ENCODE peak calls at places on chromosomes 16 and 17, in seven cellular contexts. H, S, I, R, K, X and V are unnamed samples.

GRCh38 chr16:50598256-50598894 is 50.2 kb downstream of the NKD1 start:
- DNase-seq in H (no peak), S (no peak), I (no peak), R (no peak), K (no peak), X (no peak), V (no peak)

GRCh38 chr17:48162946-48163506 is 55.5 kb downstream of the SNX11 start:
- DNase-seq in H (no peak), S (peak), I (peak), R (peak), K (no peak), X (no peak), V (no peak)

GRCh38 chr16:19644877-19645276 is 73.2 kb downstream of the KNOP1 start:
- DNase-seq in H (no peak), S (no peak), I (peak), R (peak), K (no peak), X (no peak), V (no peak)

GRCh38 chr17:66290097-66290722 is 12.2 kb upstream of the PRKCA start:
- DNase-seq in H (no peak), S (no peak), I (no peak), R (no peak), K (no peak), X (no peak), V (no peak)

GRCh38 chr17:1271020-1271423 is 778 bp downstream of the BHLHA9 start:
- DNase-seq in H (no peak), S (no peak), I (no peak), R (no peak), K (no peak), X (no peak), V (no peak)

GRCh38 chr17:19470529-19471261 is 59.7 kb downstream of the RNF112 start:
- DNase-seq in H (no peak), S (no peak), I (peak), R (peak), K (peak), X (peak), V (no peak)

GRCh38 chr17:64385187-64386083 is 5.2 kb downstream of the PECAM1 start:
- DNase-seq in H (peak), S (peak), I (peak), R (no peak), K (peak), X (no peak), V (no peak)

GRCh38 chr17:62648247-62648953 is 20.9 kb downstream of the MRC2 start:
- DNase-seq in H (no peak), S (no peak), I (peak), R (no peak), K (no peak), X (no peak), V (no peak)

GRCh38 chr17:1234455-1234854 is 35.8 kb upstream of the BHLHA9 start:
- DNase-seq in H (no peak), S (no peak), I (no peak), R (no peak), K (no peak), X (no peak), V (no peak)

GRCh38 chr17:67922503-67922902 is 73.8 kb downstream of the C17orf58 start:
- DNase-seq in H (no peak), S (no peak), I (peak), R (no peak), K (no peak), X (no peak), V (no peak)

GRCh38 chr17:49779730-49780220 is 8.7 kb upstream of the KAT7 start:
- DNase-seq in H (peak), S (peak), I (peak), R (peak), K (peak), X (no peak), V (no peak)

GRCh38 chr17:37239690-37240344 is 136.0 kb upstream of the C17orf78 start:
- DNase-seq in H (peak), S (peak), I (peak), R (no peak), K (peak), X (no peak), V (no peak)

GRCh38 chr17:19333132-19333440 is 29.4 kb downstream of the B9D1 start:
- DNase-seq in H (no peak), S (no peak), I (no peak), R (no peak), K (no peak), X (no peak), V (no peak)

GRCh38 chr17:14207791-14208190 is 28.9 kb downstream of the CDRT15 start:
- DNase-seq in H (no peak), S (no peak), I (no peak), R (no peak), K (no peak), X (no peak), V (no peak)

GRCh38 chr16:70158261-70158939 is 15.2 kb upstream of the CLEC18C start:
- DNase-seq in H (no peak), S (no peak), I (no peak), R (no peak), K (no peak), X (peak), V (no peak)

GRCh38 chr17:81406117-81406953 is 11.1 kb downstream of the BAHCC1 start:
- DNase-seq in H (no peak), S (no peak), I (no peak), R (peak), K (no peak), X (no peak), V (no peak)

GRCh38 chr17:64441772-64442549 is 7.0 kb upstream of the MILR1 start:
- DNase-seq in H (peak), S (no peak), I (peak), R (no peak), K (no peak), X (no peak), V (no peak)

GRCh38 chr17:6153416-6153815 is 83.2 kb downstream of the WSCD1 start:
- DNase-seq in H (no peak), S (no peak), I (no peak), R (no peak), K (no peak), X (no peak), V (no peak)

GRCh38 chr17:28346746-28347246 is 10.5 kb downstream of the POLDIP2 start:
- DNase-seq in H (no peak), S (no peak), I (no peak), R (no peak), K (peak), X (no peak), V (no peak)
- TF ChIP-seq CTCF in H (peak), S (peak), I (peak), R (no peak), K (peak), X (no peak), V (no peak)

DNA sequence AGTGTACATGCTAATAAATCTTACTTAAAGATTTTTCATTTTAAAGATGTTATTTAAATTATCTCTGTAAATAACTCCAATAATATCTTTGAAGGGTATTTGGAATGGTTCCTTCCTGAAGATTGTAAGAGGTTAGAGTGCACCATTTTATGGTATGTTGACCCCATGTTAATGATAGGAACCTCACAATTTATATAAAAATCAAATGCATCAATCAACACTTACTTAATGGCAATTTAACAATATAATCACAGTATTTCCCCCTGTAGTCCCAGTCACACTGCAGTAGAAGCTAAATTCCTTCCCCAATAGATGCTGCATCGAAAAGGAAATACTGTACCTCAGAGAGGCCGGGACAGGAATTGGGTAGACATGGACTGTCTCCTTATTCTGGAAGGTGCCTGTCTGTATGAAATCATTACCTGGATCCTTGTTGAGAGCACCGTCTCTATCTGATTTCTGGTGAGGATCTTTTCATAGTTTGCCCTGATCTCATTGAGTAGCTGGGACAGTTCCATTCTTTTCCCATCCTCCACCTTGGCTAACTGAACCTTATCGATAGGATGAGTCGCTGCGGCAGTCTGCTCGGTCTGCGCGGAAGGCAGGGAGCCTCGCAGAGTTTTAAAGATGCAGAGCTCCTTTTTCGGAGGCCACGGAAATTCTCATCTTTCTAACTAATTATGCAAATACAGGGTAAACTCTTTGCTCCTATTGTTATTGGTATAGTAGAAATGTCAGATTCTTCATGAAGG is at the start of gene KRT222:
- DNase-seq in H (no peak), S (no peak), I (no peak), R (no peak), K (no peak), X (no peak), V (no peak)
- TF ChIP-seq CTCF in H (no peak), S (no peak), I (no peak), R (no peak), K (no peak), X (no peak), V (no peak)

GRCh38 chr17:59607061-59607460 is 12.6 kb upstream of the CLTC start:
- DNase-seq in H (no peak), S (no peak), I (no peak), R (no peak), K (no peak), X (no peak), V (no peak)

GRCh38 chr17:59611503-59611902 is 8.2 kb upstream of the CLTC start:
- DNase-seq in H (no peak), S (no peak), I (no peak), R (no peak), K (no peak), X (no peak), V (no peak)

DNA sequence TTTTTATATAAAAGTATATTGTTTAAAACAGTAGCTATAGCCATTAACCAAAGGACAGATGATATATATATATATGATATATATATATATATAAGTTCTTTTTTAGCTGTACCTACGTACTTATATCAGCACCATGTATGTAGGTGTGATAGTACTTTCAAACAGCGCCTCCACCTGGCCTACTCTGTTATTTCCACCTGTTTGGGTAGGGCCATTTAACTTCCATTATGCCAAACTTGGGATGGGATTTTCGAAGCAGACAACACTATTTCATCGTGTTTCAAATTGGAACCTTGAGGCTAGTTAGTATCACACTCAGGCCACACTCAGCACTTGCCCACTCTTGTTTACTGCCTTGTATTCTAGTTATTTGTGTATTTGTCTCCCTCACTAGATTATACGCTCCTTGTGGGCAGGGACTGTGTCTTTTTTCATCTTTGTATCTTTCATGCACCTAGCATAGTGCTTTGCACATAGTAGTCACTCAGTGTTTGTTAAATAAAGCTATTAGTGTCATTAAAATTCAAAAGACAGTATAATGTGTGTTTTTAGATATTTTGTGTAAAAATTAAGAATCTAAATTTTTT is 11.8 kb upstream of the CLTC start:
- DNase-seq in H (no peak), S (no peak), I (no peak), R (peak), K (no peak), X (no peak), V (no peak)
- TF ChIP-seq CTCF in H (peak), S (no peak), I (peak), R (no peak), K (no peak), X (no peak), V (no peak)

GRCh38 chr17:4631836-4632582 is 9.5 kb downstream of the ALOX15 start:
- DNase-seq in H (peak), S (no peak), I (no peak), R (no peak), K (no peak), X (no peak), V (no peak)

GRCh38 chr17:4634981-4635380 is 6.5 kb downstream of the ALOX15 start:
- DNase-seq in H (no peak), S (no peak), I (peak), R (no peak), K (no peak), X (no peak), V (no peak)

GRCh38 chr17:4631431-4631830 is 10.0 kb downstream of the ALOX15 start:
- DNase-seq in H (no peak), S (no peak), I (no peak), R (no peak), K (no peak), X (no peak), V (no peak)

GRCh38 chr17:4633643-4634042 is 7.8 kb downstream of the ALOX15 start:
- DNase-seq in H (no peak), S (no peak), I (no peak), R (no peak), K (no peak), X (no peak), V (no peak)

DNA sequence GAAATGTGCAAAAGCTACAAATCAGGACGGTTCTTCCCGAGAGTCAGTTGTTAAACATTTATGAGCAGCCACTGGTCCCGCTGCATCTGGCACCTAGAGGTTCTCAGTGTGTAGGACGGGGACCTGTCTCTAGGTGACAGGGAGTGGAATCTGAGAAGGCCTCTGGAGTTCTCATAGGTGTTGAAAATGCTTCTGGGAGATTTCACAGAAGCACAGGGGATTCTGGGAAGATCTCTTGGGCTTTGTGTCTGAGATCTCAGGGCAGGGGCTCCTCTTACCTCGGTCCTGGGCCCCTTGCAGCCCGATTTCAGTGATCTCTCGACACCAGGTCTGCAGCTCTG is 8.9 kb downstream of the ALOX15 start:
- DNase-seq in H (no peak), S (no peak), I (no peak), R (no peak), K (no peak), X (no peak), V (no peak)
- TF ChIP-seq CTCF in H (no peak), S (no peak), I (no peak), R (no peak), K (no peak), X (no peak), V (no peak)

GRCh38 chr16:46482895-46483294 is 138.3 kb downstream of the SHCBP1 start:
- DNase-seq in H (no peak), S (no peak), I (no peak), R (no peak), K (no peak), X (no peak), V (no peak)
- TF ChIP-seq CTCF in H (no peak), S (no peak), I (no peak), R (no peak), K (no peak), X (no peak), V (no peak)

GRCh38 chr16:12188674-12189249 is 212.2 kb downstream of the SNX29 start:
- DNase-seq in H (no peak), S (no peak), I (peak), R (peak), K (no peak), X (no peak), V (no peak)
- TF ChIP-seq CTCF in H (no peak), S (no peak), I (no peak), R (no peak), K (no peak), X (no peak), V (no peak)

GRCh38 chr16:7086842-7087616 is 245.6 kb upstream of the RBFOX1 start:
- DNase-seq in H (no peak), S (no peak), I (no peak), R (peak), K (no peak), X (no peak), V (no peak)
- TF ChIP-seq CTCF in H (no peak), S (no peak), I (no peak), R (no peak), K (no peak), X (no peak), V (no peak)

GRCh38 chr17:58363457-58364185 is 11.6 kb upstream of the SUPT4H1 start:
- DNase-seq in H (no peak), S (no peak), I (no peak), R (no peak), K (no peak), X (no peak), V (no peak)

GRCh38 chr17:58365185-58365979 is 13.4 kb upstream of the SUPT4H1 start:
- DNase-seq in H (no peak), S (no peak), I (no peak), R (no peak), K (no peak), X (no peak), V (no peak)

GRCh38 chr17:58365980-58366595 is 14.1 kb upstream of the SUPT4H1 start:
- DNase-seq in H (no peak), S (no peak), I (no peak), R (no peak), K (no peak), X (no peak), V (no peak)

GRCh38 chr17:58362368-58363014 is 10.5 kb upstream of the SUPT4H1 start:
- DNase-seq in H (no peak), S (no peak), I (no peak), R (no peak), K (no peak), X (no peak), V (no peak)

DNA sequence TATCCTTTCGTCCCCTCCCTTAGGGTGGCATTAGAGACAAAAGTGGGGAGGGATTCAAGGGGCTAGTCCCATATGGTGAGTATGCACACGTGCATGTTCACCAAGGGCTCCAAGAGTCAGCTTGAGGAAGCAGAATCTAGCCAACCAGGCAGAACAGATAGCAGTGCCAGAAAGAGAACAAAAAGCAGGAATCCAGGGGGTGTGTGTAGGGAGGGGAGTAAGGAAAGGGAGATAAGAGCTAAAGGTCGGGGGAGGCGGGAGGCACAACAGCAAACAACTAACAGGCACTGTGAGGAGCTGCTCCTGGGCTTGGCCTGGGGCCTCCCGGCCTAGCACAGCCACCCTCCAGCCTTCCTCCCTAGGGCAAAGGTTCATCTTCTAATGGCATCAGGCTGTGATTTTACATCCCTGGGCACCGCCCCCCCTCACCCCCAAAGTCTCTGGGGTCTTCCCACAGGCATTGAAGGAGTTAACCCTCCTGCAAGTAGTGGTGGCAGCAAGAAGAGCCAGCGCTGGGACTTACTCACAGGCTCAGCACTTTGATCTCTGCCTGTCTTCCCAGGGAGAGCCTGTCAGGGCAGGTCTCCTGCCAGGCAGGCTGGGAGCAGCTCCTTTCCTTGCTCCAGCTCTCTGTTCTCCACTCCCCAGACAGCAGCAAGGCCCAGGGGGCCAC is 12.4 kb upstream of the SUPT4H1 start:
- DNase-seq in H (no peak), S (no peak), I (peak), R (peak), K (no peak), X (peak), V (no peak)
- TF ChIP-seq CTCF in H (no peak), S (no peak), I (no peak), R (no peak), K (no peak), X (no peak), V (no peak)

GRCh38 chr17:82841921-82842596 is 2.2 kb upstream of the ZNF750 start:
- DNase-seq in H (no peak), S (no peak), I (no peak), R (no peak), K (no peak), X (no peak), V (no peak)

GRCh38 chr17:82840431-82840831 is 609 bp upstream of the ZNF750 start:
- DNase-seq in H (no peak), S (no peak), I (no peak), R (no peak), K (no peak), X (no peak), V (no peak)

GRCh38 chr17:82837586-82838320 is 2.1 kb downstream of the ZNF750 start:
- DNase-seq in H (no peak), S (no peak), I (no peak), R (peak), K (no peak), X (no peak), V (no peak)

GRCh38 chr17:82838386-82839063 is 1.3 kb downstream of the ZNF750 start:
- DNase-seq in H (no peak), S (no peak), I (peak), R (peak), K (no peak), X (peak), V (no peak)

DNA sequence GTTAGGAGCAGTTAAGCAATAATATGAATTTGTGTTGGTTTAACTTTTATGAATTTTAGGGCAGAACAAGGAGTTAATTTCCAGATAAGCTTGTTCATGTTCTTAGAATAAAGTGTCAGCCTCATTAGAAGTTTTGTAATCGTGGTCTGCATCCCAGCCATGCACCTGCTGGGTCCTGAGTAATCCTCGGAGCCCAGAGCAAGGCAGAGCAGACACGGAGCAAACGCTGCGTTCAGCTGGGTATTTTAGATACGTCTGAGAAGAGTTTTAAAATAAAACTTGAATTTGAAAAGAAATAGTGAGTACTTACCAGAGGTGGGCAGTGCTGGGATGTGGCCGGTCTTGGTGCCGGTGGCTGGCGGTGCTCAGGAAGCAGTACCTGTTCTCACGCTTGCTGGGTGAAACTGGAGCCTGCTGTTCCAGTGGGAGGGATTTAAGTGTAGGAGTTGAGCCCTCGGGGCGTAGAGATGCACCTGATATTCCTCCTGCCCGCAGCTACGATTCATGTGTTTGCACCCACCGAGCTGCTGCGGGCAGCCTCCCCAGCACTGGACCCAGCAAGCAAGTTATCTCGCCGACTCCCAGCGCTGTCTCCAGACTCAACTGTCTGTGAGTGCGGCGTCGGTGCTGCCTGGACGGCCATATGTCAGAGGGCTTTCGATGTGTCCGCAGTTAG is at the start of gene ZNF750:
- DNase-seq in H (no peak), S (no peak), I (no peak), R (no peak), K (no peak), X (peak), V (no peak)
- TF ChIP-seq CTCF in H (no peak), S (no peak), I (no peak), R (no peak), K (no peak), X (no peak), V (no peak)